ENCODE peak calls at places on chromosomes 16 and 17, in ten cellular contexts. One of them, this sample, is unnamed.

GRCh38 chr17:41974658-41975057 is 8.1 kb downstream of the CNP start:
- DNase-seq in WTC11: no peak
- DNase-seq in B cell: no peak
- DNase-seq in fibroblast of the aortic adventitia: no peak
- DNase-seq in thoracic aorta: no peak
- DNase-seq in endothelial cell of umbilical vein: no peak
- DNase-seq in right atrium auricular region: no peak
- DNase-seq in OCI-LY7: no peak
- DNase-seq in A549: no peak
- DNase-seq in brain microvascular endothelial cell: no peak
- DNase-seq in this sample: no peak

GRCh38 chr17:38728290-38728831 is 1.8 kb upstream of the CISD3 start:
- DNase-seq in WTC11: no peak
- DNase-seq in B cell: peak; percentile 71
- DNase-seq in fibroblast of the aortic adventitia: no peak
- DNase-seq in thoracic aorta: no peak
- DNase-seq in endothelial cell of umbilical vein: no peak
- DNase-seq in right atrium auricular region: no peak
- DNase-seq in OCI-LY7: peak; percentile 78
- DNase-seq in A549: no peak
- DNase-seq in brain microvascular endothelial cell: no peak
- DNase-seq in this sample: no peak

GRCh38 chr16:27346818-27347217 is 33.0 kb downstream of the IL4R start:
- DNase-seq in WTC11: no peak
- DNase-seq in B cell: peak; percentile 56
- DNase-seq in fibroblast of the aortic adventitia: no peak
- DNase-seq in thoracic aorta: no peak
- DNase-seq in endothelial cell of umbilical vein: no peak
- DNase-seq in right atrium auricular region: no peak
- DNase-seq in OCI-LY7: peak; percentile 13
- DNase-seq in A549: no peak
- DNase-seq in brain microvascular endothelial cell: no peak
- DNase-seq in this sample: no peak

GRCh38 chr17:56171186-56171959 is 18.1 kb downstream of the ANKFN1 start:
- DNase-seq in WTC11: no peak
- DNase-seq in B cell: no peak
- DNase-seq in fibroblast of the aortic adventitia: no peak
- DNase-seq in thoracic aorta: no peak
- DNase-seq in endothelial cell of umbilical vein: no peak
- DNase-seq in right atrium auricular region: no peak
- DNase-seq in OCI-LY7: no peak
- DNase-seq in A549: no peak
- DNase-seq in brain microvascular endothelial cell: no peak
- DNase-seq in this sample: no peak

GRCh38 chr17:50184611-50185398 is 16.6 kb downstream of the COL1A1 start:
- DNase-seq in WTC11: no peak
- DNase-seq in B cell: no peak
- DNase-seq in fibroblast of the aortic adventitia: peak; percentile 66
- DNase-seq in thoracic aorta: peak; percentile 46
- DNase-seq in endothelial cell of umbilical vein: no peak
- DNase-seq in right atrium auricular region: peak; percentile 87
- DNase-seq in OCI-LY7: no peak
- DNase-seq in A549: no peak
- DNase-seq in brain microvascular endothelial cell: no peak
- DNase-seq in this sample: no peak

GRCh38 chr17:61360318-61360717 is 39.3 kb upstream of the TBX2 start:
- DNase-seq in WTC11: no peak
- DNase-seq in B cell: no peak
- DNase-seq in fibroblast of the aortic adventitia: no peak
- DNase-seq in thoracic aorta: no peak
- DNase-seq in endothelial cell of umbilical vein: no peak
- DNase-seq in right atrium auricular region: no peak
- DNase-seq in OCI-LY7: no peak
- DNase-seq in A549: no peak
- DNase-seq in brain microvascular endothelial cell: no peak
- DNase-seq in this sample: no peak

GRCh38 chr16:71564377-71564967 is 12.4 kb downstream of the TAT start:
- DNase-seq in WTC11: no peak
- DNase-seq in B cell: no peak
- DNase-seq in fibroblast of the aortic adventitia: no peak
- DNase-seq in thoracic aorta: peak; percentile 52
- DNase-seq in endothelial cell of umbilical vein: no peak
- DNase-seq in right atrium auricular region: no peak
- DNase-seq in OCI-LY7: no peak
- DNase-seq in A549: no peak
- DNase-seq in brain microvascular endothelial cell: no peak
- DNase-seq in this sample: no peak

GRCh38 chr16:86925067-86925791 is 346.9 kb downstream of the FOXL1 start:
- DNase-seq in WTC11: no peak
- DNase-seq in B cell: no peak
- DNase-seq in fibroblast of the aortic adventitia: peak; percentile 92
- DNase-seq in thoracic aorta: no peak
- DNase-seq in endothelial cell of umbilical vein: peak; percentile 86
- DNase-seq in right atrium auricular region: no peak
- DNase-seq in OCI-LY7: no peak
- DNase-seq in A549: no peak
- DNase-seq in brain microvascular endothelial cell: peak; percentile 43
- DNase-seq in this sample: no peak

GRCh38 chr16:53744449-53744848 is 40.5 kb downstream of the FTO start:
- DNase-seq in WTC11: no peak
- DNase-seq in B cell: no peak
- DNase-seq in fibroblast of the aortic adventitia: no peak
- DNase-seq in thoracic aorta: no peak
- DNase-seq in endothelial cell of umbilical vein: no peak
- DNase-seq in right atrium auricular region: no peak
- DNase-seq in OCI-LY7: peak; percentile 4
- DNase-seq in A549: no peak
- DNase-seq in brain microvascular endothelial cell: no peak
- DNase-seq in this sample: no peak

GRCh38 chr17:43126911-43127290 is 1.7 kb upstream of the BRCA1 start:
- DNase-seq in WTC11: no peak
- DNase-seq in B cell: no peak
- DNase-seq in fibroblast of the aortic adventitia: no peak
- DNase-seq in thoracic aorta: no peak
- DNase-seq in endothelial cell of umbilical vein: no peak
- DNase-seq in right atrium auricular region: no peak
- DNase-seq in OCI-LY7: no peak
- DNase-seq in A549: no peak
- DNase-seq in brain microvascular endothelial cell: no peak
- DNase-seq in this sample: no peak

GRCh38 chr17:43134774-43135453 is 9.8 kb upstream of the BRCA1 start:
- DNase-seq in WTC11: peak; percentile 30
- DNase-seq in B cell: no peak
- DNase-seq in fibroblast of the aortic adventitia: no peak
- DNase-seq in thoracic aorta: no peak
- DNase-seq in endothelial cell of umbilical vein: no peak
- DNase-seq in right atrium auricular region: no peak
- DNase-seq in OCI-LY7: no peak
- DNase-seq in A549: no peak
- DNase-seq in brain microvascular endothelial cell: no peak
- DNase-seq in this sample: no peak

GRCh38 chr17:43135454-43135819 is 10.3 kb upstream of the BRCA1 start:
- DNase-seq in WTC11: peak; percentile 44
- DNase-seq in B cell: no peak
- DNase-seq in fibroblast of the aortic adventitia: no peak
- DNase-seq in thoracic aorta: no peak
- DNase-seq in endothelial cell of umbilical vein: no peak
- DNase-seq in right atrium auricular region: no peak
- DNase-seq in OCI-LY7: no peak
- DNase-seq in A549: no peak
- DNase-seq in brain microvascular endothelial cell: no peak
- DNase-seq in this sample: no peak

GRCh38 chr17:43129671-43130010 is 4.5 kb upstream of the BRCA1 start:
- DNase-seq in WTC11: no peak
- DNase-seq in B cell: no peak
- DNase-seq in fibroblast of the aortic adventitia: no peak
- DNase-seq in thoracic aorta: no peak
- DNase-seq in endothelial cell of umbilical vein: peak; percentile 42
- DNase-seq in right atrium auricular region: no peak
- DNase-seq in OCI-LY7: peak; percentile 28
- DNase-seq in A549: no peak
- DNase-seq in brain microvascular endothelial cell: no peak
- DNase-seq in this sample: no peak

GRCh38 chr17:43132117-43132516 is 7.0 kb upstream of the BRCA1 start:
- DNase-seq in WTC11: no peak
- DNase-seq in B cell: no peak
- DNase-seq in fibroblast of the aortic adventitia: no peak
- DNase-seq in thoracic aorta: no peak
- DNase-seq in endothelial cell of umbilical vein: no peak
- DNase-seq in right atrium auricular region: no peak
- DNase-seq in OCI-LY7: no peak
- DNase-seq in A549: no peak
- DNase-seq in brain microvascular endothelial cell: no peak
- DNase-seq in this sample: no peak
- TF ChIP-seq CTCF in WTC11: no peak
- TF ChIP-seq CTCF in B cell: no peak
- TF ChIP-seq CTCF in fibroblast of the aortic adventitia: no peak
- TF ChIP-seq CTCF in thoracic aorta: no peak
- TF ChIP-seq CTCF in endothelial cell of umbilical vein: no peak
- TF ChIP-seq CTCF in right atrium auricular region: no peak
- TF ChIP-seq CTCF in OCI-LY7: no peak
- TF ChIP-seq CTCF in A549: no peak
- TF ChIP-seq CTCF in brain microvascular endothelial cell: no peak
- TF ChIP-seq CTCF in this sample: no peak

GRCh38 chr16:17970816-17971291 is 365.7 kb downstream of the NPIPA8 start:
- DNase-seq in WTC11: no peak
- DNase-seq in B cell: no peak
- DNase-seq in fibroblast of the aortic adventitia: no peak
- DNase-seq in thoracic aorta: no peak
- DNase-seq in endothelial cell of umbilical vein: no peak
- DNase-seq in right atrium auricular region: peak; percentile 59
- DNase-seq in OCI-LY7: no peak
- DNase-seq in A549: no peak
- DNase-seq in brain microvascular endothelial cell: no peak
- DNase-seq in this sample: no peak
- TF ChIP-seq CTCF in WTC11: no peak
- TF ChIP-seq CTCF in B cell: no peak
- TF ChIP-seq CTCF in fibroblast of the aortic adventitia: no peak
- TF ChIP-seq CTCF in thoracic aorta: no peak
- TF ChIP-seq CTCF in endothelial cell of umbilical vein: no peak
- TF ChIP-seq CTCF in right atrium auricular region: no peak
- TF ChIP-seq CTCF in OCI-LY7: peak; percentile 30
- TF ChIP-seq CTCF in A549: no peak
- TF ChIP-seq CTCF in brain microvascular endothelial cell: no peak
- TF ChIP-seq CTCF in this sample: no peak

GRCh38 chr17:15981646-15982580 is 17.6 kb downstream of the ZSWIM7 start:
- DNase-seq in WTC11: no peak
- DNase-seq in B cell: no peak
- DNase-seq in fibroblast of the aortic adventitia: peak; percentile 59
- DNase-seq in thoracic aorta: no peak
- DNase-seq in endothelial cell of umbilical vein: peak; percentile 33
- DNase-seq in right atrium auricular region: no peak
- DNase-seq in OCI-LY7: no peak
- DNase-seq in A549: no peak
- DNase-seq in brain microvascular endothelial cell: peak; percentile 51
- DNase-seq in this sample: no peak

GRCh38 chr17:15981208-15981607 is 18.3 kb downstream of the ZSWIM7 start:
- DNase-seq in WTC11: no peak
- DNase-seq in B cell: no peak
- DNase-seq in fibroblast of the aortic adventitia: no peak
- DNase-seq in thoracic aorta: no peak
- DNase-seq in endothelial cell of umbilical vein: no peak
- DNase-seq in right atrium auricular region: no peak
- DNase-seq in OCI-LY7: peak; percentile 10
- DNase-seq in A549: no peak
- DNase-seq in brain microvascular endothelial cell: no peak
- DNase-seq in this sample: no peak

GRCh38 chr17:15978606-15979005 is 20.9 kb downstream of the ZSWIM7 start:
- DNase-seq in WTC11: no peak
- DNase-seq in B cell: no peak
- DNase-seq in fibroblast of the aortic adventitia: no peak
- DNase-seq in thoracic aorta: no peak
- DNase-seq in endothelial cell of umbilical vein: no peak
- DNase-seq in right atrium auricular region: no peak
- DNase-seq in OCI-LY7: no peak
- DNase-seq in A549: no peak
- DNase-seq in brain microvascular endothelial cell: no peak
- DNase-seq in this sample: no peak

GRCh38 chr17:15973834-15974233 is 25.7 kb downstream of the ZSWIM7 start:
- DNase-seq in WTC11: no peak
- DNase-seq in B cell: no peak
- DNase-seq in fibroblast of the aortic adventitia: no peak
- DNase-seq in thoracic aorta: no peak
- DNase-seq in endothelial cell of umbilical vein: no peak
- DNase-seq in right atrium auricular region: no peak
- DNase-seq in OCI-LY7: no peak
- DNase-seq in A549: no peak
- DNase-seq in brain microvascular endothelial cell: no peak
- DNase-seq in this sample: no peak

DNA sequence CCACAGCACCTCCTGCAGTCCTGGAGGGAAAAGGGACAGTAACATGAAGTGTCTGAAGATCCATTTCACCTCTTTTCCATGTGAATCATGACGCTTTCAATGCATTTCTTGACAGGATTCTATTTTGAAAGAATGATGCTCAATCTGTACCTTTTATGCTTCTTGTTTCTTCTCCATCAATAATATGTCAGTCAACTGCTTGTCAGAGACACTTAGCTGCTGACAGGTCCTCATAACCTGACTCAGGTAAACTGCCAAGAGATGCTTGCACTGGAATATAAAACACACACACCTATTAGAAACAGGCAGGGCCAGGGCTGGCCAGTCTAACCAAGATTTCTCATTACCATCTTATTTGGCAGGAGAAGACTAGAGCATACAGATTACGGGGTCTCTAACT is 21.6 kb downstream of the ZSWIM7 start:
- DNase-seq in WTC11: no peak
- DNase-seq in B cell: no peak
- DNase-seq in fibroblast of the aortic adventitia: no peak
- DNase-seq in thoracic aorta: no peak
- DNase-seq in endothelial cell of umbilical vein: no peak
- DNase-seq in right atrium auricular region: no peak
- DNase-seq in OCI-LY7: no peak
- DNase-seq in A549: no peak
- DNase-seq in brain microvascular endothelial cell: no peak
- DNase-seq in this sample: no peak
- TF ChIP-seq CTCF in WTC11: no peak
- TF ChIP-seq CTCF in B cell: no peak
- TF ChIP-seq CTCF in fibroblast of the aortic adventitia: no peak
- TF ChIP-seq CTCF in thoracic aorta: no peak
- TF ChIP-seq CTCF in endothelial cell of umbilical vein: no peak
- TF ChIP-seq CTCF in right atrium auricular region: no peak
- TF ChIP-seq CTCF in OCI-LY7: no peak
- TF ChIP-seq CTCF in A549: no peak
- TF ChIP-seq CTCF in brain microvascular endothelial cell: no peak
- TF ChIP-seq CTCF in this sample: no peak

GRCh38 chr17:11980813-11981212 is 16.5 kb downstream of the ZNF18 start:
- DNase-seq in WTC11: no peak
- DNase-seq in B cell: no peak
- DNase-seq in fibroblast of the aortic adventitia: peak; percentile 25
- DNase-seq in thoracic aorta: no peak
- DNase-seq in endothelial cell of umbilical vein: no peak
- DNase-seq in right atrium auricular region: no peak
- DNase-seq in OCI-LY7: no peak
- DNase-seq in A549: no peak
- DNase-seq in brain microvascular endothelial cell: peak; percentile 8
- DNase-seq in this sample: no peak
- TF ChIP-seq CTCF in WTC11: peak; percentile 9
- TF ChIP-seq CTCF in B cell: no peak
- TF ChIP-seq CTCF in fibroblast of the aortic adventitia: peak; percentile 44
- TF ChIP-seq CTCF in thoracic aorta: no peak
- TF ChIP-seq CTCF in endothelial cell of umbilical vein: peak; percentile 4
- TF ChIP-seq CTCF in right atrium auricular region: no peak
- TF ChIP-seq CTCF in OCI-LY7: peak; percentile 62
- TF ChIP-seq CTCF in A549: peak; percentile 15
- TF ChIP-seq CTCF in brain microvascular endothelial cell: peak; percentile 42
- TF ChIP-seq CTCF in this sample: peak; percentile 40

This sample was measured in osteocyte.